ENCODE peak calls at places on chromosomes 4 and X, in ten cellular contexts. O, P, D, J, S, I, A, N, T and U are unnamed samples.

GRCh38 chr4:105184316-105184988 is 37.8 kb downstream of the TET2 start:
- DNase-seq in A (no peak), D (peak; percentile 49), O (no peak), I (no peak), P (no peak), S (no peak), N (no peak), T (no peak), J (no peak), U (peak; percentile 39)

GRCh38 chr4:123378794-123379193 is 17.8 kb upstream of the SPRY1 start:
- DNase-seq in O (no peak), A (no peak), P (no peak), S (no peak), J (no peak), I (no peak), T (no peak), D (no peak), N (no peak), U (no peak)

GRCh38 chrX:143121471-143121870 is 95.7 kb downstream of the SPANXN4 start:
- DNase-seq in I (no peak), P (no peak), A (no peak), O (no peak), D (no peak), N (no peak), T (no peak), J (no peak), S (no peak), U (no peak)

GRCh38 chrX:7132335-7133035 is 15.0 kb upstream of the STS start:
- DNase-seq in O (peak; percentile 66), A (no peak), S (peak; percentile 54), P (peak; percentile 86), J (peak; percentile 45), D (peak; percentile 73), I (peak; percentile 86), N (no peak), T (peak; percentile 74), U (peak; percentile 91)

GRCh38 chr4:40587826-40588225 is 41.8 kb downstream of the RBM47 start:
- DNase-seq in D (no peak), T (peak; percentile 60), O (peak; percentile 75), N (no peak), P (peak; percentile 80), A (no peak), I (peak; percentile 19), S (peak; percentile 54), J (no peak), U (peak; percentile 46)

GRCh38 chrX:25112156-25112555 is 96.4 kb upstream of the ARX start:
- DNase-seq in D (no peak), N (no peak), O (no peak), I (no peak), A (no peak), P (no peak), J (no peak), S (no peak), T (no peak), U (no peak)

GRCh38 chrX:148290937-148291336 is 209.5 kb upstream of the AFF2 start:
- DNase-seq in S (no peak), I (no peak), A (no peak), D (no peak), O (no peak), T (no peak), J (no peak), N (no peak), P (no peak), U (no peak)

GRCh38 chr4:1419708-1420107 is 13.5 kb upstream of the NKX1-1 start:
- DNase-seq in T (peak; percentile 5), O (no peak), A (no peak), D (no peak), I (no peak), P (no peak), N (no peak), S (no peak), J (no peak), U (no peak)

GRCh38 chr4:2059726-2060577 is 825 bp downstream of the NAT8L start:
- DNase-seq in N (no peak), J (no peak), T (peak; percentile 34), D (no peak), O (no peak), P (no peak), I (no peak), S (peak; percentile 34), A (peak; percentile 7), U (no peak)

GRCh38 chr4:52234539-52235174 is 183.6 kb downstream of the SPATA18 start:
- DNase-seq in A (no peak), T (no peak), N (no peak), I (peak; percentile 17), J (no peak), O (peak; percentile 61), D (no peak), S (no peak), P (no peak), U (peak; percentile 57)

DNA sequence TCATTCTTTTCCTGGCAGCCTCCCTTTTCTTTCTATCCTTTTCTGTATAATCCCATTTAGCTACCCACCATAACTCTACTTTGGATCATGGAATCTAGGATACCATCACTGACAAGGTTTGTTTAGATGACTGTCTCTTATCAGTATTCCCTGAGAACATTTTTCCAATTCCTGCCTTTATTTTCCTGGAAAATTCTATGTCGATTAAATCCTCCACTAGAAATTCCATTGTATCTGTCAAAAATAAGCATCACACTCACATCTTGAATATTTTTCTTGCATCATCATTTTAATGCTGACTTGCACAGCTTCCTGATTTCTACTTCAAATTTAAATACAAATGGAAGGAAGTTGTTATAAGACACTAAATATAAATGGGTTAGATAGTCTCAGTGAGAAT is 20.2 kb downstream of the TRIM2 start:
- DNase-seq in S (no peak), J (no peak), D (no peak), T (no peak), N (no peak), A (no peak), P (no peak), I (no peak), O (no peak), U (no peak)
- H3K4me3 ChIP-seq in S (no peak overlapping the region), J (no peak overlapping the region), D (peak overlapping the region; percentile 74), T (no peak overlapping the region), N (no peak overlapping the region), A (peak overlapping the region; percentile 97), P (no peak overlapping the region), I (no peak overlapping the region), O (no peak overlapping the region), U (no peak overlapping the region)

GRCh38 chrX:27571164-27571563 is 19.0 kb upstream of the DCAF8L2 start:
- DNase-seq in J (no peak), S (no peak), D (no peak), I (no peak), P (no peak), A (no peak), N (no peak), O (no peak), T (no peak), U (no peak)

DNA sequence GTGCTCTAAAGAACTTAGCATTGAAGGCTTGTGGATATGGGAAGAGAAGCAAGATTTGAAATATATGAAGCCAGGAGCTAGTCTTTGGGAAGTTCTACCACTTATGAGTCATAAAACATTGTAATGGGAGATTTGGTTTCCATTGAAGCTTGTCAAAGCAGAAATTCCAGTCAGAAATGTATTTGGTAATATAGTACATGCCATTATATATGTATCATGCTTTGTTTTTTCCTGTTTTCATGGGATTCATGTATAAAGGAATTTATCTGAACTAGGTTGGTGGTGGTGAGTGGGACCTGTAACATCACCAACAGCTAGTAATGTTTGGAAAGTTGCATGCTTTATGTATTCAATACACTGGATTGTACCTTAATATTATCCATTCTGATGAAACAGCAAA is 14.6 kb upstream of the DCAF8L2 start:
- DNase-seq in D (peak; percentile 1), N (no peak), A (no peak), P (no peak), T (no peak), J (no peak), O (peak; percentile 50), I (no peak), S (no peak), U (peak; percentile 77)
- H3K27me3 ChIP-seq in D (no peaks in the 10 kb centered on the region), N (no peaks in the 10 kb centered on the region), A (no peaks in the 10 kb centered on the region), P (no peaks in the 10 kb centered on the region), T (no peaks in the 10 kb centered on the region), J (no peaks in the 10 kb centered on the region), O (no peaks in the 10 kb centered on the region), I (no peaks in the 10 kb centered on the region), S (no peaks in the 10 kb centered on the region), U (no peaks in the 10 kb centered on the region)

DNA sequence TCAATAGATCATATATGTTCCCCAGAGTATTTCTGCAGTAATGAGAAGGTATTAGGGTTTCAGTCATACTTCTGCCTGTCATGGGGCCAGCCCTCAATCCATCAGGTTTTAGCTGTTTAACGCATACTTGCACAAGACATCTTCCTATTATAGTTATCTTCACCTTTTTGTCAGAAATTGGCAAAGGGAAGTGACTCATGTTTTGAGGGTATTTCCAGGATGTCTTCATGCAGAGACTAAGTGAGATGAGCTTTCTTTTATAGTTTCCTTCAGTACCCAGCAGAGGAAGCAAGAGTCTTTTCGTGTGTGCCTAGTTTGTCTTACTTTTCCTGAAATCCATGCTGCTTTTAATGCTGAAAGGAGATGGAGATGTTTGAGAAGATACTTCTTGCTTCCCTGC is 9.5 kb downstream of the CSTF2 start:
- DNase-seq in I (peak; percentile 20), T (no peak), O (peak; percentile 39), A (no peak), D (peak; percentile 8), P (no peak), J (no peak), S (no peak), N (peak; percentile 45), U (peak; percentile 73)
- H3K4me3 ChIP-seq in I (no peak overlapping the region), T (no peak overlapping the region), O (no peak overlapping the region), A (no peak overlapping the region), D (no peak overlapping the region), P (no peak overlapping the region), J (no peak overlapping the region), S (no peak overlapping the region), N (peak overlapping the region; percentile 16), U (no peak overlapping the region)

GRCh38 chr4:6451309-6451708 is 21.1 kb downstream of the PPP2R2C start:
- DNase-seq in P (no peak), A (no peak), J (no peak), T (no peak), I (no peak), S (no peak), O (no peak), N (no peak), D (no peak), U (no peak)

GRCh38 chr4:6452116-6452896 is 20.1 kb downstream of the PPP2R2C start:
- DNase-seq in P (no peak), N (no peak), D (no peak), A (no peak), O (no peak), I (no peak), J (no peak), T (no peak), S (no peak), U (no peak)

GRCh38 chr4:6449746-6450369 is 22.6 kb downstream of the PPP2R2C start:
- DNase-seq in I (no peak), S (no peak), T (no peak), O (no peak), N (no peak), A (no peak), D (no peak), P (no peak), J (no peak), U (no peak)

GRCh38 chr4:6449335-6449734 is 23.1 kb downstream of the PPP2R2C start:
- DNase-seq in D (no peak), P (no peak), N (no peak), I (no peak), J (no peak), O (no peak), A (no peak), S (no peak), T (no peak), U (no peak)

DNA sequence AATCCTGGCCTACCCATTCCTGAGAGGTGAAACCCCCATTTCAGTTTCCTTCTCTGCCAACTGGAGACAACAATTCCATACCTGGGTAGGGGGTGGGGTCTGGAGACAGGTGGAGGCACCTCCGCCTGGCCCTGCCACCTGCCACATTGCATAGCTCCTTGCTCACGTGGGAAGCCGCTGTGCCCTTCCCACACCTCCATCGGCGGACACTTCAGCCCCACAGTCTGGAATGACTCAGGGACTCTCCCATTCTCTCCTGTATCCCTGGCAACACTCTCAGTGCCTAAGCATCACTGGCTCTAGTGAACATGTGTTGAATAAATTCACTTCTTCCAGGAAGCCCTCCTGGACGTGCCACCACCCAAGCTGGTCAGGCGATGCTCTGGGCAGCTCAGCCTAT is 21.7 kb downstream of the PPP2R2C start:
- DNase-seq in T (no peak), O (no peak), N (no peak), I (no peak), A (no peak), S (no peak), D (no peak), J (no peak), P (no peak), U (no peak)
- H3K27me3 ChIP-seq in T (peaks cover 10% of the 10 kb centered on the region), O (peaks cover 3% of the 10 kb centered on the region), N (no peaks in the 10 kb centered on the region), I (peaks cover 9% of the 10 kb centered on the region), A (no peaks in the 10 kb centered on the region), S (no peaks in the 10 kb centered on the region), D (peaks cover 12% of the 10 kb centered on the region), J (no peaks in the 10 kb centered on the region), P (no peaks in the 10 kb centered on the region), U (no peaks in the 10 kb centered on the region)